ENCODE peak calls at places on chromosome 14, in five cellular contexts. One of them, this sample, is unnamed.

GRCh38 chr14:71932229-71932951 is at the start of gene RGS6:
- DNase-seq in endothelial cell: peak; percentile 66
- DNase-seq in B cell: peak; percentile 54
- DNase-seq in A549: no peak
- DNase-seq in suprapubic skin: no peak
- DNase-seq in this sample: no peak

GRCh38 chr14:34190746-34191145 is 239.9 kb upstream of the EGLN3 start:
- DNase-seq in A549: no peak
- DNase-seq in B cell: no peak
- DNase-seq in endothelial cell: no peak
- DNase-seq in suprapubic skin: no peak
- DNase-seq in this sample: no peak

GRCh38 chr14:35789651-35790050 is 19.4 kb downstream of the RALGAPA1 start:
- DNase-seq in A549: no peak
- DNase-seq in B cell: no peak
- DNase-seq in endothelial cell: no peak
- DNase-seq in suprapubic skin: no peak
- DNase-seq in this sample: no peak

GRCh38 chr14:23302290-23303225 is at the start of gene PPP1R3E:
- DNase-seq in suprapubic skin: peak; percentile 88
- DNase-seq in endothelial cell: peak; percentile 64
- DNase-seq in B cell: peak; percentile 85
- DNase-seq in A549: peak; percentile 40
- DNase-seq in this sample: no peak

GRCh38 chr14:90551733-90552464 is 155.1 kb downstream of the CALM1 start:
- DNase-seq in endothelial cell: no peak
- DNase-seq in B cell: no peak
- DNase-seq in A549: no peak
- DNase-seq in suprapubic skin: no peak
- DNase-seq in this sample: no peak

GRCh38 chr14:23009483-23009938 is 432 bp downstream of the C14orf93 start:
- DNase-seq in endothelial cell: no peak
- DNase-seq in A549: no peak
- DNase-seq in B cell: no peak
- DNase-seq in suprapubic skin: no peak
- DNase-seq in this sample: no peak

GRCh38 chr14:51520087-51520486 is 131.6 kb upstream of the FRMD6 start:
- DNase-seq in B cell: no peak
- DNase-seq in A549: no peak
- DNase-seq in endothelial cell: no peak
- DNase-seq in suprapubic skin: no peak
- DNase-seq in this sample: no peak

GRCh38 chr14:101881426-101881825 is 82.9 kb upstream of the DYNC1H1 start:
- DNase-seq in endothelial cell: no peak
- DNase-seq in B cell: no peak
- DNase-seq in A549: no peak
- DNase-seq in suprapubic skin: no peak
- DNase-seq in this sample: no peak

GRCh38 chr14:34452258-34452822 is 9.7 kb downstream of the SPTSSA start:
- DNase-seq in B cell: no peak
- DNase-seq in suprapubic skin: no peak
- DNase-seq in A549: no peak
- DNase-seq in endothelial cell: no peak
- DNase-seq in this sample: no peak

GRCh38 chr14:101475468-101476257 is 85.6 kb upstream of the DIO3 start:
- DNase-seq in B cell: no peak
- DNase-seq in A549: peak; percentile 72
- DNase-seq in suprapubic skin: peak; percentile 67
- DNase-seq in endothelial cell: no peak
- DNase-seq in this sample: peak; percentile 24

GRCh38 chr14:58787601-58788000 is 149.8 kb downstream of the DACT1 start:
- DNase-seq in endothelial cell: no peak
- DNase-seq in suprapubic skin: no peak
- DNase-seq in B cell: no peak
- DNase-seq in A549: no peak
- DNase-seq in this sample: no peak

GRCh38 chr14:103000291-103000921 is 56.9 kb downstream of the CDC42BPB start:
- DNase-seq in endothelial cell: no peak
- DNase-seq in A549: no peak
- DNase-seq in suprapubic skin: no peak
- DNase-seq in B cell: no peak
- DNase-seq in this sample: no peak

GRCh38 chr14:61575126-61575525 is 120.2 kb upstream of the HIF1A start:
- DNase-seq in endothelial cell: no peak
- DNase-seq in suprapubic skin: no peak
- DNase-seq in B cell: no peak
- DNase-seq in A549: no peak
- DNase-seq in this sample: no peak

GRCh38 chr14:57259672-57260071 is 9.0 kb downstream of the EXOC5 start:
- DNase-seq in B cell: no peak
- DNase-seq in suprapubic skin: no peak
- DNase-seq in endothelial cell: no peak
- DNase-seq in A549: no peak
- DNase-seq in this sample: no peak

GRCh38 chr14:24376448-24377070 is 8.6 kb downstream of the NFATC4 start:
- DNase-seq in A549: no peak
- DNase-seq in suprapubic skin: no peak
- DNase-seq in endothelial cell: no peak
- DNase-seq in B cell: no peak
- DNase-seq in this sample: no peak

GRCh38 chr14:68546839-68547238 is 246.0 kb downstream of the ZFP36L1 start:
- DNase-seq in suprapubic skin: no peak
- DNase-seq in B cell: no peak
- DNase-seq in endothelial cell: no peak
- DNase-seq in A549: no peak
- DNase-seq in this sample: no peak

GRCh38 chr14:28776482-28777266 is 10.1 kb downstream of the FOXG1 start:
- DNase-seq in endothelial cell: no peak
- DNase-seq in A549: no peak
- DNase-seq in B cell: no peak
- DNase-seq in suprapubic skin: no peak
- DNase-seq in this sample: no peak

GRCh38 chr14:75554482-75554881 is 23.9 kb upstream of the FLVCR2 start:
- DNase-seq in endothelial cell: no peak
- DNase-seq in suprapubic skin: no peak
- DNase-seq in A549: no peak
- DNase-seq in B cell: no peak
- DNase-seq in this sample: no peak

GRCh38 chr14:53032161-53032803 is 81.4 kb upstream of the FERMT2 start:
- DNase-seq in B cell: no peak
- DNase-seq in endothelial cell: no peak
- DNase-seq in suprapubic skin: no peak
- DNase-seq in A549: no peak
- DNase-seq in this sample: no peak

DNA sequence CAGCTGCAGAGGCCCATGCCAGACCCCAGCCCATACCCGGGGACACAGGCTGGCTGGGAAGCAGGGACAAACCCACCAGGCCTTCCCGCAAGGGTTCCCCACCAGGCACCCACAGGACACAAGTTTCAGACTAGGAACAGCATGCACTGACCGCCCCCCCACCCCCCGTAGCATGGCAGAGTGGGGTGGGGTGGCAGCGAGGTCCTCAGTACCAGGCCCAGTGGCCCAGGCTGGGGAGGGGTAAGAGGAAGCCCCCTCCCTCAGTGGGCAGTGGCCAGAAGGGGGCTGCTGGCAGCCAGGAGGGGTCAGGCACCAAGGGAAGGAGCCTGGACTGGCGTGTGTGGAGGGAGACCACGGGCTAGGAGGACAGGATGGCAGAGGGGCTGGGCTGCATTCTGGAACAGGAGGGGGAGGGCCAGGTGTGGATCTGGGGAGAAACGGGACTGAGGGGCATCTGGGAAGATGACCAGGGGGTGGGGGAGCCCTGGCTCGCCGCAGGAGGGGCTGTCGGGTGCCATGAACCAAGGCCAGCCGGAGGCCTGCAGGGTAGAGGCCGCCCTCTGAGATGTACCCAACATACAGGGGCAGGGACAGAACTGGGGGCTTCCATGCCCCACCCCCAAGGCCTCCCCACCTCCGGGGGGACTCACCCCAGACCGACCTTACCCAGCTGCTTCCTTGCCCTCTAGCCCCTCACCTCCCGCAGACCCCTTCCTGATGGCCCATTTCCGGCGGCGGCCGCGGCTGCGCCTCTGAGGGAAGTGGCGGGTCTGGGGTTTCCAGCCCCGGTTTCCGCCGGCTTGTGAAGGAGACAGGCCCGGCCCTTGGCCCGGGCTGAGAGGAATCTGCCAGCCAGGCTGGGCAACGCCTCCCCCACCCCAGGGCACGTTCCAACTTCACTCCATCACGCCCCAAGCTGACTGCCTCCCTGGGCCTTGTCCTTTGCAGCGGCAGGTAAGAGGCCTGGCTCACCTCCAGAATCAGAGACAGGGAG is 5.6 kb upstream of the JAG2 start:
- DNase-seq in A549: no peak
- DNase-seq in B cell: peak; percentile 79
- DNase-seq in endothelial cell: no peak
- DNase-seq in suprapubic skin: no peak
- DNase-seq in this sample: no peak
- TF ChIP-seq CTCF in A549: no peak
- TF ChIP-seq CTCF in B cell: no peak
- TF ChIP-seq CTCF in endothelial cell: no peak
- TF ChIP-seq CTCF in suprapubic skin: no peak
- TF ChIP-seq CTCF in this sample: no peak

DNA sequence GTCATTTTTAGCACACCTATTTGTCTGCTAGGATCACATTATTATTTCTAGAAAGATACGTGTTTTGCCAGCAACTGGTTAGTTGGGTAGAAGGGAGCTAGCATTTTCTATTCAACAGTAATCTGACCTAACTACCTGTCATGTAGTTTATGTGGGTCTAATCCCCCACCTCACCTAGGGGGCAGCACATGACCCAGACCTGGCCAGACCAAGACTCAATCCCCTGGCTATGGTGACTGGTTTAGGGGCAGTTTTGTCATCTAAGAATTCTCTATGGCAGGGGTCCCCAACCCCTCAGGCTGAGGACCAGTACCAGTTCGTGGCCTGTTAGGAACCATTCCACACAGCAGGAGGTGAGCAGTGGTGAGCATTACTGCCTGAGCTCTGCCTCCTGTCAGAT is 29.5 kb upstream of the EVL start:
- DNase-seq in suprapubic skin: no peak
- DNase-seq in B cell: no peak
- DNase-seq in endothelial cell: no peak
- DNase-seq in A549: no peak
- DNase-seq in this sample: no peak
- TF ChIP-seq CTCF in suprapubic skin: no peak
- TF ChIP-seq CTCF in B cell: no peak
- TF ChIP-seq CTCF in endothelial cell: no peak
- TF ChIP-seq CTCF in A549: no peak
- TF ChIP-seq CTCF in this sample: no peak

GRCh38 chr14:96109956-96110355 is 70.8 kb downstream of the C14orf132 start:
- DNase-seq in suprapubic skin: no peak
- DNase-seq in endothelial cell: no peak
- DNase-seq in B cell: no peak
- DNase-seq in A549: no peak
- DNase-seq in this sample: no peak

GRCh38 chr14:96105921-96106441 is 66.8 kb downstream of the C14orf132 start:
- DNase-seq in suprapubic skin: peak; percentile 90
- DNase-seq in B cell: no peak
- DNase-seq in endothelial cell: no peak
- DNase-seq in A549: no peak
- DNase-seq in this sample: no peak

GRCh38 chr14:96108911-96109310 is 69.7 kb downstream of the C14orf132 start:
- DNase-seq in B cell: no peak
- DNase-seq in endothelial cell: no peak
- DNase-seq in A549: no peak
- DNase-seq in suprapubic skin: no peak
- DNase-seq in this sample: no peak

GRCh38 chr14:96106891-96107290 is 67.7 kb downstream of the C14orf132 start:
- DNase-seq in A549: no peak
- DNase-seq in endothelial cell: no peak
- DNase-seq in suprapubic skin: no peak
- DNase-seq in B cell: no peak
- DNase-seq in this sample: no peak

DNA sequence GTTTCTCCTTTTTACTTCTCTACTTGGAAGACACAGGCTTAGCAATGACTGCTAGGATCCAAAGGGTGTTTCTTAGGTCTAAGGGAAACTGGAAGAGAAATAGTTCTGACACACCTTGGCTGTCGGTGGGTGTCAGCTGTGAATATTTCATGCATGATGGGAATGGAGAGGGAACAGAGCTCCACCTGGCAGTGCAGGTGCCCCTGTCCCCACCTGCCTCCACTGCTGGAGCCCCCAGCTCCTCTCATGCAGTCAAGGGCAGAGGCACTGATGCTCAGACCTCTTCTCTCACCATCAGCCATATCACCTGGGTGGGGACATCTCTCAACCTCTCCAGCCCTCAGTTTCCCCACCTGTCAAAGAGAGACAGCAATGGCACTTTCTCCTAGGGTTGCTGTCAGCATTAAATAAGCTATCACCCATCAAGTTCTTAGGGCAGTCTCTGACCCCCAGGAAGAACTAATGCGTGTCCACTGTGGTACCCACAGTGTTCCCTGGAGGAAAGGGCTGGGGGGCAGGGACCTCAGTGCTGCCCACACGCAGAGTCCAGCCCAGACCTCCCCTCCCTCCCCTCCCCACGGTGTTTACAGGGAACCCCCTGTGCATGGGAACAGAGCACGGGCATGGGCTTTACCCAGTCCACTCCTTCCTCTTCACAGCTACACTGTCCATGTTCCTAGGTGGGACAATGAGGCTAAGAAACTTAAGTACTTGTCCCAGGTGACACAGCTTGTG is 69.1 kb downstream of the C14orf132 start:
- DNase-seq in endothelial cell: no peak
- DNase-seq in B cell: no peak
- DNase-seq in A549: no peak
- DNase-seq in suprapubic skin: no peak
- DNase-seq in this sample: no peak
- TF ChIP-seq CTCF in endothelial cell: no peak
- TF ChIP-seq CTCF in B cell: no peak
- TF ChIP-seq CTCF in A549: no peak
- TF ChIP-seq CTCF in suprapubic skin: no peak
- TF ChIP-seq CTCF in this sample: no peak

GRCh38 chr14:93035917-93036651 is 79.6 kb downstream of the ITPK1 start:
- DNase-seq in suprapubic skin: no peak
- DNase-seq in endothelial cell: no peak
- DNase-seq in B cell: no peak
- DNase-seq in A549: no peak
- DNase-seq in this sample: no peak

GRCh38 chr14:93034671-93034994 is 81.1 kb downstream of the ITPK1 start:
- DNase-seq in endothelial cell: no peak
- DNase-seq in B cell: no peak
- DNase-seq in A549: no peak
- DNase-seq in suprapubic skin: no peak
- DNase-seq in this sample: no peak

GRCh38 chr14:93033983-93034670 is 81.6 kb downstream of the ITPK1 start:
- DNase-seq in endothelial cell: peak; percentile 45
- DNase-seq in A549: no peak
- DNase-seq in suprapubic skin: no peak
- DNase-seq in B cell: peak; percentile 82
- DNase-seq in this sample: no peak

GRCh38 chr14:93036652-93037341 is 78.9 kb downstream of the ITPK1 start:
- DNase-seq in A549: no peak
- DNase-seq in endothelial cell: no peak
- DNase-seq in B cell: no peak
- DNase-seq in suprapubic skin: no peak
- DNase-seq in this sample: no peak

DNA sequence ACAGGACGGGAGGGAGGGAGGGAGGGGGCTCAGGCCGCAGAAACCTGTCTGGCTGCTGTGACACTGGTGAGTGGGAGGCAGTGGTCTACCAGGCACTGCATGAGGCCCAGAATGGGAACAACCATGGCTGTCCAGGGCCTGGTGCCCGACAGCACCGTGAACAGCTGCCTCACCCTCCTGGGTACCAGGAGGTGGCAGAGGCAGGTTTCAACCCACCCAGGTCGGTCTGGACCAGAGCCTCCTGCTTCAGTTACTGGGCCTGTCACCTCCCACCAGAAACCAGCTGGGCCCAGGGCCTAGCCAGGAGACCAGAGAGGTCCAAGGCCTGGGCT is 80.2 kb downstream of the ITPK1 start:
- DNase-seq in A549: no peak
- DNase-seq in endothelial cell: no peak
- DNase-seq in B cell: no peak
- DNase-seq in suprapubic skin: no peak
- DNase-seq in this sample: no peak
- TF ChIP-seq CTCF in A549: no peak
- TF ChIP-seq CTCF in endothelial cell: no peak
- TF ChIP-seq CTCF in B cell: no peak
- TF ChIP-seq CTCF in suprapubic skin: no peak
- TF ChIP-seq CTCF in this sample: no peak

This sample was measured in omental fat pad.